ENCODE peak calls at places on chromosomes 7 and 10, in eight cellular contexts. Z, R, M, N, W, Q, V and O are unnamed samples.

GRCh38 chr7:76505168-76506080 is 4.9 kb upstream of the UPK3B start:
- DNase-seq in Z (no peak), R (no peak), M (no peak), N (peak; percentile 23), W (no peak), Q (no peak), V (peak; percentile 33), O (peak; percentile 2)

GRCh38 chr7:28802450-28802849 is 155.7 kb downstream of the TRIL start:
- DNase-seq in Z (no peak), R (no peak), M (peak; percentile 77), N (no peak), W (no peak), Q (no peak), V (peak; percentile 80), O (no peak)

GRCh38 chr7:129739427-129739826 is 127.9 kb downstream of the NRF1 start:
- DNase-seq in Z (no peak), R (no peak), M (peak; percentile 29), N (no peak), W (no peak), Q (peak; percentile 11), V (no peak), O (peak; percentile 58)

GRCh38 chr10:15176269-15176668 is 7.8 kb upstream of the NMT2 start:
- DNase-seq in Z (no peak), R (no peak), M (no peak), N (no peak), W (no peak), Q (no peak), V (no peak), O (no peak)

GRCh38 chr7:114663502-114663901 is 248.9 kb downstream of the FOXP2 start:
- DNase-seq in Z (peak; percentile 3), R (peak; percentile 69), M (peak; percentile 3), N (no peak), W (no peak), Q (peak; percentile 2), V (no peak), O (peak; percentile 31)

GRCh38 chr10:78420946-78421732 is 387.5 kb downstream of the RPS24 start:
- DNase-seq in Z (no peak), R (no peak), M (no peak), N (peak; percentile 33), W (no peak), Q (no peak), V (no peak), O (no peak)

GRCh38 chr7:137873524-137873923 is 26.8 kb upstream of the DGKI start:
- DNase-seq in Z (no peak), R (no peak), M (peak; percentile 86), N (no peak), W (no peak), Q (no peak), V (no peak), O (no peak)

GRCh38 chr7:5693529-5693928 is 87.9 kb downstream of the RNF216 start:
- DNase-seq in Z (peak; percentile 75), R (peak; percentile 64), M (no peak), N (no peak), W (peak; percentile 14), Q (peak; percentile 12), V (no peak), O (no peak)

GRCh38 chr7:151363182-151363581 is 21.6 kb downstream of the NUB1 start:
- DNase-seq in Z (no peak), R (no peak), M (no peak), N (no peak), W (no peak), Q (no peak), V (no peak), O (no peak)

GRCh38 chr7:94907420-94908203 is at the start of gene PPP1R9A:
- DNase-seq in Z (no peak), R (peak; percentile 17), M (peak; percentile 20), N (peak; percentile 72), W (no peak), Q (peak; percentile 62), V (peak; percentile 82), O (peak; percentile 75)

GRCh38 chr10:104608076-104608828 is 32.8 kb upstream of the SORCS3 start:
- DNase-seq in Z (no peak), R (no peak), M (no peak), N (no peak), W (no peak), Q (no peak), V (no peak), O (no peak)

GRCh38 chr7:106057204-106057961 is 54.7 kb downstream of the SYPL1 start:
- DNase-seq in Z (no peak), R (no peak), M (no peak), N (no peak), W (no peak), Q (no peak), V (no peak), O (no peak)
- TF ChIP-seq CTCF in Z (no peak), R (no peak), M (no peak), N (no peak), W (no peak), Q (peak; percentile 23), V (no peak), O (no peak)

DNA sequence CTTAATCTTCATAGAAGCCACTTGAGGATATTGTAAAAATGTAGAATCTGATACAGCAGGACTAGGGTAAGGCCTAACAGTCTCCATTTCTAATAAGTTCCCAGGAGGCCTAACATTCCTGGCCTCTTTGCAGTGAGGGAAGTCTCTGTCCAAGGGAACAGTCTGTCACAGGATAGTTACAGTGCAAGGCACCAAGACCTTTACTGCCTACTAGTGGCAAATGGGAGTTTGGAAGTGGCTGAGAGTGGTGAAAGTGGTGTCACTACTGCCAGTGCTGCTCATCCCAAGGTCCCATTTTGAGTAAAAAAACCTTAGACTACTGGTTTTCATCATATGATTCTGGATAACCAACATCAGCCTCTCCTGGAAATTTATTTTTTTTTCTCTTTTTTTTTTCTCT is 619.5 kb upstream of the SEMA3D start:
- DNase-seq in Z (no peak), R (no peak), M (no peak), N (peak; percentile 53), W (no peak), Q (no peak), V (no peak), O (no peak)
- H2AFZ ChIP-seq in Z (no peak overlapping the region), R (no peak overlapping the region), M (no peak overlapping the region), N (no peak overlapping the region), W (no peak overlapping the region), Q (no peak overlapping the region), V (no peak overlapping the region), O (no peak overlapping the region)

GRCh38 chr7:1811850-1812692 is 142.0 kb downstream of the ELFN1 start:
- DNase-seq in Z (peak; percentile 27), R (no peak), M (no peak), N (no peak), W (no peak), Q (no peak), V (peak; percentile 90), O (peak; percentile 46)
- TF ChIP-seq CTCF in Z (no peak), R (no peak), M (no peak), N (peak; percentile 63), W (no peak), Q (peak; percentile 37), V (peak; percentile 5), O (peak; percentile 46)

DNA sequence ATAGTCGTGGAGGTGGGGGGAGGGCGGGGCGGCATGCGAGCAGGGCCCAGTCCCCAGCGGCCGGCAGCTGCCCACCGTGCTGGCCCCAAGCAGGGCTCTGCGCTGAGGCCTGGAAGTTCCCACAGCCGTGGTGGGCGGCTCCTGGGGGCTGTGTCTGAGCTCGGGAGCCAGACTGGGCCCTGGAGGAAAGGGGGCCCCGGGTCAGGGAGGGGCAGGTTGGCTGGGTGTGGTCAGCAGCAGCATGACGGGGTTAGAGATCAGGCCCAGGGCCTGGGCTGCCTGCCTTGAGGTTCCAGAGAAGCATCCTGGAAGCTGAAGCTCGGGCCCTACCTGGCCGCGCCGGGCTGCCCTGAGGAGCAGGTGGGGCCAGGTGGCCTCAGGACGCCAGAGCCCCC is 22.1 kb downstream of the GET4 start:
- DNase-seq in Z (no peak), R (no peak), M (no peak), N (no peak), W (peak; percentile 48), Q (no peak), V (no peak), O (no peak)
- H2AFZ ChIP-seq in Z (no peak overlapping the region), R (no peak overlapping the region), M (no peak overlapping the region), N (no peak overlapping the region), W (no peak overlapping the region), Q (no peak overlapping the region), V (no peak overlapping the region), O (no peak overlapping the region)

DNA sequence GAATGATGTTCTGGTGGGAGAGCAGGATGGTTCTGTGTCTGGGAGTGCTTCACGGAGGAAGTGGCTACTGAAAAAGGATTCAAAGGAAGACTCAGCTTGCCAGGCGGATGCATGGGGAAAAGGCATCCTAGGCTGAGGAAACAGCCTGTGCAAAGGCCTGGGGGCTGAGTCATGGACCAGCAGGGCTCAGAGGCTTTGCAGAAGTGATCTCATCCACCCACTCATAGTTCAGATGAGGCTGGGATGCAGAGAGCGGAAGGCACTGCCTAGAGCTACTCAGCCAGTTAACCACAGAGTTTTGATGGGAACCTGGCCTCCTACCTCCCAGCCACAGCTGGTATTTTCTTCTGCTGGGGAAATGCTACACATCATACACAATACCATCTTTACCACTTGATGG is 15.8 kb upstream of the ADAMTS14 start:
- DNase-seq in Z (peak; percentile 99), R (peak; percentile 97), M (peak; percentile 100), N (no peak), W (peak; percentile 82), Q (peak; percentile 28), V (no peak), O (peak; percentile 51)
- TF ChIP-seq CTCF in Z (no peak), R (no peak), M (no peak), N (no peak), W (no peak), Q (no peak), V (no peak), O (no peak)

DNA sequence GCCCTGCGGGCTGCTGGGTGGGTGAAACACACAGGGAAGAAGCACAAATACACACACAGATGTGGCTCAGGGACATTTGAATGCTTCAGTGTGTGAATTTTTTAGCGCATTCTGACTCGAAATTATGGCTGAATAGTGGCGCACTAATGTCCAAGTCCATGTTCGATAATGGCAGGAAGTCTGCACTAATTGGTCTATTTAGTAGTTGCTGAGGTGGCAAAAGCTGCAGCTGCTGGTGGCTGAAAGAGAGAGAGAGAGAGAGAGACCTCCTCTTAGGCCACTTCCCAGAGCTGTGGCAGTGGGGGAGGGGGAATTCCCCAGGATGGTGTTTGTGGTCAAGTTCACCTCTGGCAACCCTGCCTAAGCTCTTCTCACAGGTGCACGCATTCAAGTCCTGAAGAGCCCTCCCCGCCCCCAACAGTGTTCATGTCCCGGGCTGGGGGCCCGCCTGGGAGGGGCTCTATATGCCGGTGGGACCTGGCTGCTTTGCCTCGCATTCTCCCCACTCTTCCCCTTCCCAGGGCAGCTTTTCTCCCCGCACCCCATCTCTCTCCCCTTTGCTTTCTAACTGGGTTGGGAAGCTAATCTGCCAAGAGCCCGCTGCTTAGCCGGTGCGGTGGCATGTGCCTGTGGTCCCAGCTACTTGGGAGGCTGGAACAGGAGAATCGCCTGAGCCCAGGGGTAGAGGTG is 6.0 kb upstream of the MNX1 start:
- DNase-seq in Z (no peak), R (no peak), M (no peak), N (peak; percentile 62), W (no peak), Q (no peak), V (peak; percentile 33), O (no peak)
- H2AFZ ChIP-seq in Z (no peak overlapping the region), R (no peak overlapping the region), M (no peak overlapping the region), N (no peak overlapping the region), W (peak overlapping the region; percentile 9), Q (no peak overlapping the region), V (no peak overlapping the region), O (no peak overlapping the region)

GRCh38 chr7:55019691-55020480 is 1.1 kb downstream of the EGFR start:
- DNase-seq in Z (peak; percentile 27), R (no peak), M (no peak), N (peak; percentile 45), W (no peak), Q (peak; percentile 62), V (peak; percentile 75), O (peak; percentile 59)
- TF ChIP-seq CTCF in Z (no peak), R (no peak), M (no peak), N (no peak), W (no peak), Q (peak; percentile 32), V (peak; percentile 25), O (peak; percentile 9)